ENCODE peak calls at places on chromosome 18, in nine cellular contexts. One of them, this sample, is unnamed.
A peak's percentile ranks its signal among the peaks of the same experiment; 100 is the strongest.

GRCh38 chr18:13217466-13217961 is 1.0 kb upstream of the LDLRAD4 start:
- DNase-seq in Caki2: peak; percentile 53
- DNase-seq in small intestine: peak; percentile 70
- DNase-seq in dorsolateral prefrontal cortex: peak; percentile 68
- DNase-seq in H7: peak; percentile 88
- DNase-seq in Calu3: peak; percentile 43
- DNase-seq in heart left ventricle: peak; percentile 79
- DNase-seq in H9: peak; percentile 49
- DNase-seq in HTR-8/SVneo: no peak
- DNase-seq in this sample: no peak

GRCh38 chr18:76923485-76924085 is 101.2 kb downstream of the ZNF236 start:
- DNase-seq in Caki2: no peak
- DNase-seq in small intestine: peak; percentile 30
- DNase-seq in dorsolateral prefrontal cortex: no peak
- DNase-seq in H7: peak; percentile 72
- DNase-seq in Calu3: peak; percentile 55
- DNase-seq in heart left ventricle: no peak
- DNase-seq in H9: peak; percentile 65
- DNase-seq in HTR-8/SVneo: peak; percentile 5
- DNase-seq in this sample: no peak

GRCh38 chr18:41126541-41127235 is 828.3 kb upstream of the PIK3C3 start:
- DNase-seq in Caki2: no peak
- DNase-seq in small intestine: no peak
- DNase-seq in dorsolateral prefrontal cortex: no peak
- DNase-seq in H7: no peak
- DNase-seq in Calu3: no peak
- DNase-seq in heart left ventricle: no peak
- DNase-seq in H9: no peak
- DNase-seq in HTR-8/SVneo: no peak
- DNase-seq in this sample: peak; percentile 65

GRCh38 chr18:61870151-61870550 is 22.7 kb downstream of the RNF152 start:
- DNase-seq in Caki2: no peak
- DNase-seq in small intestine: no peak
- DNase-seq in dorsolateral prefrontal cortex: no peak
- DNase-seq in H7: no peak
- DNase-seq in Calu3: no peak
- DNase-seq in heart left ventricle: no peak
- DNase-seq in H9: no peak
- DNase-seq in HTR-8/SVneo: no peak
- DNase-seq in this sample: no peak

GRCh38 chr18:7945882-7946281 is 378.8 kb downstream of the PTPRM start:
- DNase-seq in Caki2: peak; percentile 88
- DNase-seq in small intestine: peak; percentile 53
- DNase-seq in dorsolateral prefrontal cortex: no peak
- DNase-seq in H7: no peak
- DNase-seq in Calu3: peak; percentile 32
- DNase-seq in heart left ventricle: no peak
- DNase-seq in H9: no peak
- DNase-seq in HTR-8/SVneo: peak; percentile 58
- DNase-seq in this sample: peak; percentile 66

GRCh38 chr18:49510393-49511115 is 23.5 kb upstream of the C18orf32 start:
- DNase-seq in Caki2: peak; percentile 35
- DNase-seq in small intestine: peak; percentile 52
- DNase-seq in dorsolateral prefrontal cortex: peak; percentile 28
- DNase-seq in H7: peak; percentile 37
- DNase-seq in Calu3: peak; percentile 72
- DNase-seq in heart left ventricle: peak; percentile 32
- DNase-seq in H9: peak; percentile 50
- DNase-seq in HTR-8/SVneo: peak; percentile 48
- DNase-seq in this sample: no peak

GRCh38 chr18:51235011-51235789 is 37.7 kb upstream of the MEX3C start:
- DNase-seq in Caki2: peak; percentile 46
- DNase-seq in small intestine: no peak
- DNase-seq in dorsolateral prefrontal cortex: no peak
- DNase-seq in H7: peak; percentile 8
- DNase-seq in Calu3: peak; percentile 63
- DNase-seq in heart left ventricle: no peak
- DNase-seq in H9: no peak
- DNase-seq in HTR-8/SVneo: no peak
- DNase-seq in this sample: no peak

GRCh38 chr18:79488311-79489047 is 92.7 kb downstream of the NFATC1 start:
- DNase-seq in Caki2: no peak
- DNase-seq in small intestine: no peak
- DNase-seq in dorsolateral prefrontal cortex: peak; percentile 1
- DNase-seq in H7: peak; percentile 56
- DNase-seq in Calu3: no peak
- DNase-seq in heart left ventricle: no peak
- DNase-seq in H9: no peak
- DNase-seq in HTR-8/SVneo: no peak
- DNase-seq in this sample: no peak

GRCh38 chr18:46536215-46536874 is 120.7 kb downstream of the LOXHD1 start:
- DNase-seq in Caki2: peak; percentile 53
- DNase-seq in small intestine: no peak
- DNase-seq in dorsolateral prefrontal cortex: peak; percentile 19
- DNase-seq in H7: no peak
- DNase-seq in Calu3: peak; percentile 69
- DNase-seq in heart left ventricle: no peak
- DNase-seq in H9: no peak
- DNase-seq in HTR-8/SVneo: peak; percentile 21
- DNase-seq in this sample: no peak

GRCh38 chr18:9763876-9764605 is 55.9 kb downstream of the RAB31 start:
- DNase-seq in Caki2: no peak
- DNase-seq in small intestine: no peak
- DNase-seq in dorsolateral prefrontal cortex: no peak
- DNase-seq in H7: no peak
- DNase-seq in Calu3: no peak
- DNase-seq in heart left ventricle: no peak
- DNase-seq in H9: no peak
- DNase-seq in HTR-8/SVneo: no peak
- DNase-seq in this sample: no peak

GRCh38 chr18:26185267-26185666 is 41.0 kb upstream of the TAF4B start:
- DNase-seq in Caki2: no peak
- DNase-seq in small intestine: no peak
- DNase-seq in dorsolateral prefrontal cortex: no peak
- DNase-seq in H7: peak; percentile 42
- DNase-seq in Calu3: no peak
- DNase-seq in heart left ventricle: no peak
- DNase-seq in H9: no peak
- DNase-seq in HTR-8/SVneo: peak; percentile 10
- DNase-seq in this sample: no peak

GRCh38 chr18:22609642-22610041 is 191.9 kb upstream of the CTAGE1 start:
- DNase-seq in Caki2: no peak
- DNase-seq in small intestine: peak; percentile 56
- DNase-seq in dorsolateral prefrontal cortex: no peak
- DNase-seq in H7: peak; percentile 38
- DNase-seq in Calu3: peak; percentile 64
- DNase-seq in heart left ventricle: peak; percentile 73
- DNase-seq in H9: no peak
- DNase-seq in HTR-8/SVneo: no peak
- DNase-seq in this sample: no peak

GRCh38 chr18:8998481-8999217 is 103.8 kb upstream of the NDUFV2 start:
- DNase-seq in Caki2: no peak
- DNase-seq in small intestine: no peak
- DNase-seq in dorsolateral prefrontal cortex: no peak
- DNase-seq in H7: no peak
- DNase-seq in Calu3: no peak
- DNase-seq in heart left ventricle: no peak
- DNase-seq in H9: no peak
- DNase-seq in HTR-8/SVneo: peak; percentile 23
- DNase-seq in this sample: no peak

GRCh38 chr18:45670281-45670962 is 53.6 kb upstream of the SLC14A1 start:
- DNase-seq in Caki2: no peak
- DNase-seq in small intestine: peak; percentile 49
- DNase-seq in dorsolateral prefrontal cortex: no peak
- DNase-seq in H7: no peak
- DNase-seq in Calu3: no peak
- DNase-seq in heart left ventricle: no peak
- DNase-seq in H9: no peak
- DNase-seq in HTR-8/SVneo: no peak
- DNase-seq in this sample: no peak

GRCh38 chr18:58871514-58872490 is 7.1 kb downstream of the ZNF532 start:
- DNase-seq in Caki2: no peak
- DNase-seq in small intestine: no peak
- DNase-seq in dorsolateral prefrontal cortex: no peak
- DNase-seq in H7: no peak
- DNase-seq in Calu3: no peak
- DNase-seq in heart left ventricle: no peak
- DNase-seq in H9: no peak
- DNase-seq in HTR-8/SVneo: no peak
- DNase-seq in this sample: no peak

GRCh38 chr18:51998711-51999110 is 341.3 kb upstream of the DCC start:
- DNase-seq in Caki2: no peak
- DNase-seq in small intestine: no peak
- DNase-seq in dorsolateral prefrontal cortex: no peak
- DNase-seq in H7: no peak
- DNase-seq in Calu3: no peak
- DNase-seq in heart left ventricle: no peak
- DNase-seq in H9: no peak
- DNase-seq in HTR-8/SVneo: no peak
- DNase-seq in this sample: no peak

GRCh38 chr18:23191952-23192662 is 56.8 kb downstream of the CABLES1 start:
- DNase-seq in Caki2: no peak
- DNase-seq in small intestine: peak; percentile 55
- DNase-seq in dorsolateral prefrontal cortex: peak; percentile 72
- DNase-seq in H7: no peak
- DNase-seq in Calu3: no peak
- DNase-seq in heart left ventricle: peak; percentile 82
- DNase-seq in H9: no peak
- DNase-seq in HTR-8/SVneo: peak; percentile 66
- DNase-seq in this sample: no peak

GRCh38 chr18:59704146-59704545 is 6.9 kb upstream of the CCBE1 start:
- DNase-seq in Caki2: no peak
- DNase-seq in small intestine: no peak
- DNase-seq in dorsolateral prefrontal cortex: no peak
- DNase-seq in H7: no peak
- DNase-seq in Calu3: no peak
- DNase-seq in heart left ventricle: no peak
- DNase-seq in H9: no peak
- DNase-seq in HTR-8/SVneo: no peak
- DNase-seq in this sample: no peak

GRCh38 chr18:8505036-8505435 is 104.2 kb upstream of the RAB12 start:
- DNase-seq in Caki2: no peak
- DNase-seq in small intestine: no peak
- DNase-seq in dorsolateral prefrontal cortex: no peak
- DNase-seq in H7: no peak
- DNase-seq in Calu3: no peak
- DNase-seq in heart left ventricle: no peak
- DNase-seq in H9: no peak
- DNase-seq in HTR-8/SVneo: no peak
- DNase-seq in this sample: no peak

GRCh38 chr18:57943723-57944122 is 100.3 kb upstream of the NEDD4L start:
- DNase-seq in Caki2: no peak
- DNase-seq in small intestine: no peak
- DNase-seq in dorsolateral prefrontal cortex: no peak
- DNase-seq in H7: no peak
- DNase-seq in Calu3: no peak
- DNase-seq in heart left ventricle: no peak
- DNase-seq in H9: no peak
- DNase-seq in HTR-8/SVneo: no peak
- DNase-seq in this sample: no peak

GRCh38 chr18:24499814-24500601 is 39.6 kb downstream of the HRH4 start:
- DNase-seq in Caki2: no peak
- DNase-seq in small intestine: no peak
- DNase-seq in dorsolateral prefrontal cortex: no peak
- DNase-seq in H7: no peak
- DNase-seq in Calu3: no peak
- DNase-seq in heart left ventricle: no peak
- DNase-seq in H9: no peak
- DNase-seq in HTR-8/SVneo: no peak
- DNase-seq in this sample: peak; percentile 14

GRCh38 chr18:13447621-13448020 is 229.1 kb downstream of the LDLRAD4 start:
- DNase-seq in Caki2: no peak
- DNase-seq in small intestine: no peak
- DNase-seq in dorsolateral prefrontal cortex: no peak
- DNase-seq in H7: no peak
- DNase-seq in Calu3: no peak
- DNase-seq in heart left ventricle: no peak
- DNase-seq in H9: peak; percentile 47
- DNase-seq in HTR-8/SVneo: no peak
- DNase-seq in this sample: no peak

GRCh38 chr18:37563810-37564511 is 1.6 kb downstream of the CELF4 start:
- DNase-seq in Caki2: no peak
- DNase-seq in small intestine: no peak
- DNase-seq in dorsolateral prefrontal cortex: peak; percentile 20
- DNase-seq in H7: no peak
- DNase-seq in Calu3: no peak
- DNase-seq in heart left ventricle: no peak
- DNase-seq in H9: no peak
- DNase-seq in HTR-8/SVneo: no peak
- DNase-seq in this sample: no peak

GRCh38 chr18:47075098-47075883 is 39.9 kb upstream of the ELOA2 start:
- DNase-seq in Caki2: no peak
- DNase-seq in small intestine: no peak
- DNase-seq in dorsolateral prefrontal cortex: no peak
- DNase-seq in H7: no peak
- DNase-seq in Calu3: peak; percentile 31
- DNase-seq in heart left ventricle: no peak
- DNase-seq in H9: peak; percentile 47
- DNase-seq in HTR-8/SVneo: peak; percentile 21
- DNase-seq in this sample: no peak

GRCh38 chr18:323253-323622 is 55.4 kb upstream of the THOC1 start:
- DNase-seq in Caki2: peak; percentile 39
- DNase-seq in small intestine: peak; percentile 39
- DNase-seq in dorsolateral prefrontal cortex: no peak
- DNase-seq in H7: no peak
- DNase-seq in Calu3: no peak
- DNase-seq in heart left ventricle: no peak
- DNase-seq in H9: no peak
- DNase-seq in HTR-8/SVneo: no peak
- DNase-seq in this sample: peak; percentile 11

This sample was measured in HS-5.